ENCODE peak calls at places on chromosome 20, in ten cellular contexts. I is WTC11, S is SW 1271, B is left lobe of liver, G is HAP-1, E is foreskin fibroblast, O is HCT116, L is cardiac fibroblast, X is Right ventricle myocardium superior, W is T-helper 1 cell. V is an unnamed sample.

GRCh38 chr20:25859649-25860530 is 163.2 kb upstream of the ZNF337 start:
- DNase-seq in L (peak), W (peak), I (peak), S (peak), B (peak), E (no peak), G (peak), O (no peak), X (peak), V (no peak)

GRCh38 chr20:59561614-59562277 is 42.6 kb upstream of the PHACTR3 start:
- DNase-seq in L (no peak), O (no peak), S (no peak), B (no peak), W (no peak), X (no peak), I (no peak), G (no peak), E (no peak), V (no peak)

GRCh38 chr20:19758888-19759331 is 852 bp downstream of the RIN2 start:
- DNase-seq in B (peak), S (peak), E (peak), L (peak), O (no peak), X (peak), W (no peak), G (peak), I (peak), V (peak)

GRCh38 chr20:61026173-61026572 is 225.9 kb upstream of the CDH4 start:
- DNase-seq in B (no peak), O (no peak), E (no peak), I (no peak), W (no peak), L (no peak), G (no peak), S (no peak), X (no peak), V (no peak)

GRCh38 chr20:37914672-37915433 is 11.9 kb downstream of the VSTM2L start:
- DNase-seq in W (no peak), X (no peak), L (no peak), E (no peak), I (peak), O (no peak), S (no peak), G (peak), B (no peak), V (no peak)

GRCh38 chr20:26135325-26136110 is 438.9 kb upstream of the ZNF337 start:
- DNase-seq in G (no peak), S (no peak), E (no peak), X (no peak), B (no peak), I (no peak), W (no peak), O (no peak), L (no peak), V (no peak)

GRCh38 chr20:35305682-35306556 is 13.7 kb upstream of the FAM83C start:
- DNase-seq in G (no peak), E (peak), S (peak), B (no peak), X (no peak), I (no peak), O (peak), W (no peak), L (peak), V (peak)

GRCh38 chr20:51759769-51760510 is 8.2 kb downstream of the ATP9A start:
- DNase-seq in L (no peak), I (no peak), E (no peak), W (no peak), G (no peak), B (no peak), X (no peak), S (no peak), O (no peak), V (peak)

GRCh38 chr20:2320813-2321658 is 25.2 kb downstream of the TGM3 start:
- DNase-seq in S (no peak), W (no peak), X (no peak), B (no peak), E (no peak), I (no peak), L (no peak), O (no peak), G (no peak), V (no peak)

GRCh38 chr20:57612916-57613315 is 7.3 kb downstream of the ZBP1 start:
- DNase-seq in I (no peak), G (no peak), X (no peak), B (peak), W (no peak), L (no peak), S (no peak), E (no peak), O (no peak), V (no peak)

GRCh38 chr20:22438346-22438745 is 146.0 kb downstream of the FOXA2 start:
- DNase-seq in S (no peak), O (no peak), X (no peak), I (no peak), G (no peak), W (no peak), E (no peak), L (no peak), B (no peak), V (no peak)

GRCh38 chr20:33433465-33433864 is 10.1 kb downstream of the SNTA1 start:
- DNase-seq in L (peak), X (peak), E (peak), G (no peak), S (no peak), I (no peak), O (no peak), B (no peak), W (no peak), V (no peak)

GRCh38 chr20:61951695-61952533 is 113.8 kb downstream of the TAF4 start:
- DNase-seq in G (peak), W (no peak), L (no peak), O (no peak), S (no peak), I (peak), X (peak), B (peak), E (no peak), V (peak)

GRCh38 chr20:50438986-50439407 is 71.2 kb upstream of the PTPN1 start:
- DNase-seq in E (peak), S (peak), X (no peak), W (no peak), L (peak), O (peak), I (no peak), G (no peak), B (no peak), V (peak)

GRCh38 chr20:62449951-62450815 is 22.8 kb upstream of the RBBP8NL start:
- DNase-seq in E (no peak), O (no peak), L (no peak), G (no peak), W (no peak), I (no peak), B (no peak), X (peak), S (no peak), V (no peak)

GRCh38 chr20:31823360-31824124 is 4.4 kb downstream of the MYLK2 start:
- DNase-seq in S (no peak), B (no peak), W (no peak), I (no peak), L (peak), E (no peak), X (no peak), G (no peak), O (no peak), V (no peak)

GRCh38 chr20:50374541-50375078 is 135.6 kb upstream of the PTPN1 start:
- DNase-seq in L (no peak), O (no peak), B (no peak), G (no peak), S (no peak), W (no peak), E (no peak), I (no peak), X (no peak), V (no peak)

GRCh38 chr20:62396367-62397239 is 9.7 kb downstream of the RPS21 start:
- DNase-seq in E (no peak), O (no peak), G (no peak), X (no peak), W (no peak), S (no peak), B (no peak), I (no peak), L (no peak), V (no peak)

GRCh38 chr20:46151936-46152335 is 33.8 kb downstream of the CD40 start:
- DNase-seq in I (peak), X (no peak), S (no peak), O (no peak), G (peak), W (no peak), L (no peak), B (no peak), E (no peak), V (no peak)

GRCh38 chr20:32925481-32926196 is 66.9 kb downstream of the EFCAB8 start:
- DNase-seq in W (no peak), E (no peak), G (no peak), X (no peak), I (no peak), O (no peak), S (no peak), L (no peak), B (no peak), V (no peak)

GRCh38 chr20:24772667-24773066 is 176.4 kb upstream of the CST7 start:
- DNase-seq in S (no peak), G (no peak), O (no peak), X (no peak), B (peak), W (no peak), E (no peak), I (no peak), L (no peak), V (no peak)

GRCh38 chr20:46398963-46399362 is 7.5 kb downstream of the ELMO2 start:
- DNase-seq in O (no peak), E (no peak), B (no peak), X (no peak), G (no peak), I (no peak), L (no peak), W (no peak), S (no peak), V (no peak)

GRCh38 chr20:37973059-37973910 is 60.0 kb downstream of the TTI1 start:
- DNase-seq in E (no peak), X (no peak), B (peak), L (no peak), I (no peak), W (no peak), O (no peak), G (no peak), S (no peak), V (no peak)

GRCh38 chr20:50506270-50506579 is 4.0 kb upstream of the PTPN1 start:
- DNase-seq in B (no peak), L (no peak), I (peak), E (no peak), S (no peak), W (no peak), O (no peak), X (no peak), G (no peak), V (no peak)

GRCh38 chr20:32870489-32870888 is 11.8 kb downstream of the EFCAB8 start:
- DNase-seq in B (no peak), W (no peak), S (no peak), L (no peak), I (no peak), O (no peak), E (no peak), X (no peak), G (no peak), V (no peak)

GRCh38 chr20:33858666-33859065 is 47.5 kb downstream of the CHMP4B start:
- DNase-seq in X (no peak), G (no peak), L (no peak), S (no peak), E (no peak), I (no peak), W (no peak), O (no peak), B (no peak), V (no peak)

GRCh38 chr20:10857362-10858070 is 183.7 kb upstream of the JAG1 start:
- DNase-seq in X (peak), W (no peak), S (no peak), E (no peak), B (peak), O (no peak), G (no peak), I (no peak), L (peak), V (peak)

GRCh38 chr20:59988141-59988540 is 29.9 kb downstream of the CDH26 start:
- DNase-seq in X (no peak), L (peak), E (no peak), B (no peak), O (peak), W (no peak), I (no peak), S (peak), G (no peak), V (no peak)

GRCh38 chr20:47243906-47244305 is 112.6 kb downstream of the ZMYND8 start:
- DNase-seq in B (no peak), I (no peak), E (no peak), G (no peak), O (no peak), W (no peak), S (no peak), X (no peak), L (no peak), V (no peak)

GRCh38 chr20:63748356-63749270 is 9.0 kb downstream of the SLC2A4RG start:
- DNase-seq in X (no peak), B (no peak), I (no peak), W (no peak), L (no peak), O (no peak), E (no peak), G (no peak), S (no peak), V (no peak)

GRCh38 chr20:51434556-51435256 is 107.8 kb downstream of the NFATC2 start:
- DNase-seq in B (no peak), E (peak), X (no peak), W (no peak), I (no peak), S (no peak), L (peak), G (no peak), O (peak), V (peak)

GRCh38 chr20:49706548-49707517 is 6.8 kb downstream of the B4GALT5 start:
- DNase-seq in W (no peak), G (no peak), E (no peak), L (no peak), S (no peak), O (no peak), X (no peak), B (no peak), I (no peak), V (no peak)

GRCh38 chr20:5395932-5396727 is 79.4 kb upstream of the PROKR2 start:
- DNase-seq in X (no peak), L (no peak), G (no peak), E (no peak), B (no peak), I (no peak), O (peak), W (no peak), S (no peak), V (peak)

GRCh38 chr20:21562656-21563055 is 48.8 kb upstream of the NKX2-2 start:
- DNase-seq in L (no peak), X (no peak), O (no peak), B (no peak), I (no peak), G (no peak), E (no peak), W (no peak), S (no peak), V (no peak)

GRCh38 chr20:38418509-38419204 is 16.5 kb downstream of the SNHG17 start:
- DNase-seq in S (peak), O (no peak), W (no peak), E (peak), B (no peak), I (no peak), L (peak), G (peak), X (peak), V (peak)

GRCh38 chr20:8829232-8829631 is 239.7 kb upstream of the PLCB4 start:
- DNase-seq in W (no peak), G (peak), X (no peak), B (no peak), E (no peak), O (no peak), L (no peak), I (no peak), S (peak), V (no peak)

GRCh38 chr20:53884859-53885654 is 185.3 kb downstream of the BCAS1 start:
- DNase-seq in E (no peak), L (no peak), X (no peak), W (no peak), I (no peak), B (no peak), G (no peak), O (no peak), S (no peak), V (no peak)

GRCh38 chr20:2112910-2113309 is 11.3 kb downstream of the STK35 start:
- DNase-seq in S (no peak), G (no peak), W (no peak), E (no peak), L (no peak), X (no peak), I (no peak), O (no peak), B (peak), V (no peak)

GRCh38 chr20:33893314-33893713 is 82.2 kb downstream of the CHMP4B start:
- DNase-seq in W (no peak), G (no peak), O (no peak), L (peak), X (no peak), E (peak), I (no peak), B (no peak), S (no peak), V (peak)